ENCODE peak calls at places on chromosomes 3 and 15, in six cellular contexts. One of them, this sample, is unnamed.
A peak's percentile ranks its signal among the peaks of the same experiment; 100 is the strongest.

GRCh38 chr3:24683511-24684384 is 189.1 kb upstream of the THRB start:
- DNase-seq in fibroblast of the aortic adventitia: peak; percentile 87
- DNase-seq in CD8-positive, alpha-beta T cell: no peak
- DNase-seq in dorsolateral prefrontal cortex: no peak
- DNase-seq in psoas muscle: no peak
- DNase-seq in lower leg skin: no peak
- DNase-seq in this sample: no peak

GRCh38 chr3:187871204-187871591 is 125.9 kb upstream of the BCL6 start:
- DNase-seq in fibroblast of the aortic adventitia: no peak
- DNase-seq in CD8-positive, alpha-beta T cell: no peak
- DNase-seq in dorsolateral prefrontal cortex: no peak
- DNase-seq in psoas muscle: no peak
- DNase-seq in lower leg skin: no peak
- DNase-seq in this sample: no peak

GRCh38 chr15:67290319-67290718 is 35.7 kb downstream of the IQCH start:
- DNase-seq in fibroblast of the aortic adventitia: peak; percentile 20
- DNase-seq in CD8-positive, alpha-beta T cell: no peak
- DNase-seq in dorsolateral prefrontal cortex: no peak
- DNase-seq in psoas muscle: no peak
- DNase-seq in lower leg skin: no peak
- DNase-seq in this sample: no peak

GRCh38 chr3:189995129-189995528 is 125.6 kb downstream of the P3H2 start:
- DNase-seq in fibroblast of the aortic adventitia: no peak
- DNase-seq in CD8-positive, alpha-beta T cell: no peak
- DNase-seq in dorsolateral prefrontal cortex: no peak
- DNase-seq in psoas muscle: no peak
- DNase-seq in lower leg skin: no peak
- DNase-seq in this sample: no peak

GRCh38 chr3:61876797-61877196 is 315.4 kb downstream of the PTPRG start:
- DNase-seq in fibroblast of the aortic adventitia: peak; percentile 80
- DNase-seq in CD8-positive, alpha-beta T cell: no peak
- DNase-seq in dorsolateral prefrontal cortex: no peak
- DNase-seq in psoas muscle: no peak
- DNase-seq in lower leg skin: no peak
- DNase-seq in this sample: no peak

GRCh38 chr15:34223904-34224596 is 766 bp upstream of the EMC4 start:
- DNase-seq in fibroblast of the aortic adventitia: no peak
- DNase-seq in CD8-positive, alpha-beta T cell: no peak
- DNase-seq in dorsolateral prefrontal cortex: no peak
- DNase-seq in psoas muscle: no peak
- DNase-seq in lower leg skin: no peak
- DNase-seq in this sample: no peak

GRCh38 chr3:15629860-15630597 is 28.5 kb downstream of the BTD start:
- DNase-seq in fibroblast of the aortic adventitia: peak; percentile 91
- DNase-seq in CD8-positive, alpha-beta T cell: peak; percentile 66
- DNase-seq in dorsolateral prefrontal cortex: peak; percentile 77
- DNase-seq in psoas muscle: no peak
- DNase-seq in lower leg skin: peak; percentile 70
- DNase-seq in this sample: peak; percentile 79

GRCh38 chr15:48147358-48147757 is 26.6 kb downstream of the SLC24A5 start:
- DNase-seq in fibroblast of the aortic adventitia: no peak
- DNase-seq in CD8-positive, alpha-beta T cell: no peak
- DNase-seq in dorsolateral prefrontal cortex: no peak
- DNase-seq in psoas muscle: no peak
- DNase-seq in lower leg skin: no peak
- DNase-seq in this sample: no peak

GRCh38 chr15:39624806-39625205 is 43.9 kb downstream of the THBS1 start:
- DNase-seq in fibroblast of the aortic adventitia: peak; percentile 89
- DNase-seq in CD8-positive, alpha-beta T cell: peak; percentile 80
- DNase-seq in dorsolateral prefrontal cortex: no peak
- DNase-seq in psoas muscle: peak; percentile 68
- DNase-seq in lower leg skin: peak; percentile 45
- DNase-seq in this sample: no peak

GRCh38 chr3:194031867-194032635 is 103.9 kb upstream of the HES1 start:
- DNase-seq in fibroblast of the aortic adventitia: no peak
- DNase-seq in CD8-positive, alpha-beta T cell: no peak
- DNase-seq in dorsolateral prefrontal cortex: no peak
- DNase-seq in psoas muscle: no peak
- DNase-seq in lower leg skin: no peak
- DNase-seq in this sample: no peak

GRCh38 chr15:57578288-57578900 is 13.3 kb upstream of the MYZAP start:
- DNase-seq in fibroblast of the aortic adventitia: no peak
- DNase-seq in CD8-positive, alpha-beta T cell: no peak
- DNase-seq in dorsolateral prefrontal cortex: no peak
- DNase-seq in psoas muscle: no peak
- DNase-seq in lower leg skin: no peak
- DNase-seq in this sample: no peak

GRCh38 chr15:46039703-46040102 is 404.9 kb downstream of the SQOR start:
- DNase-seq in fibroblast of the aortic adventitia: no peak
- DNase-seq in CD8-positive, alpha-beta T cell: no peak
- DNase-seq in dorsolateral prefrontal cortex: no peak
- DNase-seq in psoas muscle: no peak
- DNase-seq in lower leg skin: no peak
- DNase-seq in this sample: no peak

GRCh38 chr3:141248064-141248463 is 16.4 kb downstream of the PXYLP1 start:
- DNase-seq in fibroblast of the aortic adventitia: no peak
- DNase-seq in CD8-positive, alpha-beta T cell: no peak
- DNase-seq in dorsolateral prefrontal cortex: no peak
- DNase-seq in psoas muscle: no peak
- DNase-seq in lower leg skin: peak; percentile 1
- DNase-seq in this sample: no peak

GRCh38 chr3:187709155-187709554 is 6.8 kb upstream of the RTP2 start:
- DNase-seq in fibroblast of the aortic adventitia: no peak
- DNase-seq in CD8-positive, alpha-beta T cell: no peak
- DNase-seq in dorsolateral prefrontal cortex: no peak
- DNase-seq in psoas muscle: no peak
- DNase-seq in lower leg skin: no peak
- DNase-seq in this sample: no peak

GRCh38 chr3:138845071-138845685 is 10.4 kb upstream of the PIK3CB start:
- DNase-seq in fibroblast of the aortic adventitia: no peak
- DNase-seq in CD8-positive, alpha-beta T cell: no peak
- DNase-seq in dorsolateral prefrontal cortex: no peak
- DNase-seq in psoas muscle: no peak
- DNase-seq in lower leg skin: no peak
- DNase-seq in this sample: no peak
- H3K4me3 ChIP-seq in fibroblast of the aortic adventitia: no peak overlapping the region
- H3K4me3 ChIP-seq in CD8-positive, alpha-beta T cell: no peak overlapping the region
- H3K4me3 ChIP-seq in dorsolateral prefrontal cortex: no peak overlapping the region
- H3K4me3 ChIP-seq in psoas muscle: no peak overlapping the region
- H3K4me3 ChIP-seq in lower leg skin: no peak overlapping the region
- H3K4me3 ChIP-seq in this sample: no peak overlapping the region

GRCh38 chr3:114155370-114155821 is 23.5 kb downstream of the DRD3 start:
- DNase-seq in fibroblast of the aortic adventitia: peak; percentile 30
- DNase-seq in CD8-positive, alpha-beta T cell: no peak
- DNase-seq in dorsolateral prefrontal cortex: no peak
- DNase-seq in psoas muscle: no peak
- DNase-seq in lower leg skin: no peak
- DNase-seq in this sample: no peak
- TF ChIP-seq CTCF in fibroblast of the aortic adventitia: peak; percentile 40
- TF ChIP-seq CTCF in CD8-positive, alpha-beta T cell: peak; percentile 23
- TF ChIP-seq CTCF in dorsolateral prefrontal cortex: peak; percentile 32
- TF ChIP-seq CTCF in psoas muscle: peak; percentile 21
- TF ChIP-seq CTCF in lower leg skin: no peak
- TF ChIP-seq CTCF in this sample: peak; percentile 66

DNA sequence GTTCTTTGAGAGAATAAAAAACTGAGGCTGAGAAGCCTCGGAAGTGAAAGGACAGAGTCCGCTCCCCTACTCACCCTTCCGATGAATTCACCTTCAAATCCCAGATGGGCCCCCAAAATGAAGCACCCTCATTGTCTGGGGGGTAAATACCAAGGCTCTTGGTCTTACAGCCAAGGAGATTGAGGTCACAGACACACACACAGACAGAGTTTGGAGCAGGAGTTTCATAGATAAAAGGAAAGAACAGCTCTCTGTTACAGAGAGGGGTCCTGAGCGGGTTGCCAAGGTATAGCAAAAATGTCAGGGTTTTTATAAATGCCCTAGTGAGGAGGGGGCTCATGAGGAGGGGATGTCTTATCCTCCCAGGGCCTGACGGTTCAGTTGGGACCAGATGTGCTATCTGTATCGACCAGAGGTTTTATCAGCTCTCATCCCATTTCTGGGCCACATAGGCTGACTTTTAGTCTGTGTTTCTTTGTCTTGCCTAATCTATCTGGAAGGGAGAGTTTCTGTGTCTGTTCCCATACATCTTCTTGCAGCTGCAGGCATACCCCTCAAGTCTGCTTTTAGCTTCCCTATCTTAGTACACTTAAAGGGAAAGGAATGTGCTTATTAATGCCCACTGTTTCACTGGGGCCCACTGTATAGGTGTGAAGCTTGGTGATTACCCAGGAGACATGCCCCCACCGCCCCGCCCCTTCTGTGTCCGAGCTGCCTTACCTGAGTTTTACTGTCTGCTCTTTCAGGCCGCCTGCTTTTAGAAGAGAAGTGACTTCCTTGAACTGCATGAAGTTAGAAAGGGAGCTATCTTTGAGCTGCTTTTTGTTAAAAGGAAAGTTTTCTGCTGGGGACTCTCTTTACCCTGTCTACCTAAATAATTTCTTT is 66.8 kb upstream of the ATP11B start:
- DNase-seq in fibroblast of the aortic adventitia: no peak
- DNase-seq in CD8-positive, alpha-beta T cell: no peak
- DNase-seq in dorsolateral prefrontal cortex: no peak
- DNase-seq in psoas muscle: no peak
- DNase-seq in lower leg skin: no peak
- DNase-seq in this sample: no peak
- H3K4me3 ChIP-seq in fibroblast of the aortic adventitia: no peak overlapping the region
- H3K4me3 ChIP-seq in CD8-positive, alpha-beta T cell: no peak overlapping the region
- H3K4me3 ChIP-seq in dorsolateral prefrontal cortex: no peak overlapping the region
- H3K4me3 ChIP-seq in psoas muscle: peak overlapping the region; percentile 41
- H3K4me3 ChIP-seq in lower leg skin: no peak overlapping the region
- H3K4me3 ChIP-seq in this sample: no peak overlapping the region

DNA sequence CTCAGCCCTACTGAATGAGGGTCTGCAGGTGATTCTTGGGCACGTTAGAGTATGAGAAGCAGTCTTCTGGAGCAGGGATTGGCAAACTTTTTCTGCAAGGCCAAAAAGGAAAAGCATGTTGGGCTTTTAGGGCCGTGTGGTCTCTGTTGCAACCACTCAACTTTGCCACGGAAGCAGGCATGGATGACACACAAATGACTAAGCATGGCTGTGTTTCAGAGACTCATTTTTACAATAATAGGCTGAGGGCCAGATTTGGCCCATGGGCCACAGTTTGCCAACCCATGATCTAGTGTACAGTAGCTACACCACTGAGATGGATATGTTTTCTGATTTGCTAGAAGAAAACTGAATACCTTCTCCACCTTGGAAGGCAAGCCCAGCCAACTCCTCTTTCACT is 66.1 kb upstream of the PRICKLE2 start:
- DNase-seq in fibroblast of the aortic adventitia: peak; percentile 94
- DNase-seq in CD8-positive, alpha-beta T cell: no peak
- DNase-seq in dorsolateral prefrontal cortex: no peak
- DNase-seq in psoas muscle: peak; percentile 47
- DNase-seq in lower leg skin: peak; percentile 56
- DNase-seq in this sample: no peak
- TF ChIP-seq CTCF in fibroblast of the aortic adventitia: no peak
- TF ChIP-seq CTCF in CD8-positive, alpha-beta T cell: no peak
- TF ChIP-seq CTCF in dorsolateral prefrontal cortex: no peak
- TF ChIP-seq CTCF in psoas muscle: no peak
- TF ChIP-seq CTCF in lower leg skin: no peak
- TF ChIP-seq CTCF in this sample: no peak

This sample was measured in GM12864.